ENCODE peak calls at places on chromosomes 7 and 10, in seven cellular contexts. J is lung, W is PC-3, P is HepG2, R is sigmoid colon, O is cardiac muscle cell, E is body of pancreas. D is an unnamed sample.

GRCh38 chr7:3154881-3155494 is 111.3 kb upstream of the CARD11 start:
- DNase-seq in O (peak; percentile 54), E (peak; percentile 51), R (peak; percentile 60), J (no peak), P (peak; percentile 43), W (peak; percentile 72), D (no peak)

GRCh38 chr10:110416776-110417732 is 80.7 kb upstream of the DUSP5 start:
- DNase-seq in R (no peak), J (peak; percentile 51), W (peak; percentile 55), P (no peak), E (no peak), O (no peak), D (peak; percentile 62)

GRCh38 chr10:128816726-128817125 is 650.3 kb upstream of the MGMT start:
- DNase-seq in R (no peak), E (no peak), W (no peak), J (no peak), O (no peak), P (no peak), D (no peak)

GRCh38 chr10:62308101-62308500 is 39.5 kb upstream of the RTKN2 start:
- DNase-seq in W (no peak), J (no peak), O (no peak), E (no peak), P (no peak), R (no peak), D (no peak)

GRCh38 chr7:120988591-120989299 is at the start of gene CPED1:
- DNase-seq in W (peak; percentile 55), P (peak; percentile 20), E (peak; percentile 67), O (peak; percentile 72), J (peak; percentile 64), R (peak; percentile 91), D (peak; percentile 77)

GRCh38 chr10:115093286-115093775 is at the start of gene ATRNL1:
- DNase-seq in R (peak; percentile 65), W (no peak), J (no peak), P (no peak), E (peak; percentile 62), O (peak; percentile 74), D (peak; percentile 42)

GRCh38 chr7:27160546-27161213 is 4.2 kb upstream of the HOXA7 start:
- DNase-seq in R (peak; percentile 94), O (peak; percentile 86), E (peak; percentile 90), P (peak; percentile 62), J (peak; percentile 86), W (peak; percentile 87), D (peak; percentile 76)

GRCh38 chr10:94092848-94093247 is 99.1 kb downstream of the PLCE1 start:
- DNase-seq in P (no peak), R (no peak), E (peak; percentile 12), J (no peak), W (peak; percentile 10), O (no peak), D (no peak)

GRCh38 chr7:142405122-142405765 is 147.4 kb upstream of the PRSS58 start:
- DNase-seq in R (no peak), J (no peak), E (no peak), O (no peak), P (no peak), W (no peak), D (peak; percentile 22)

GRCh38 chr7:12963435-12963834 is 276.0 kb downstream of the ARL4A start:
- DNase-seq in J (no peak), P (no peak), E (no peak), W (no peak), R (no peak), O (no peak), D (no peak)

GRCh38 chr7:44257618-44258422 is 57.0 kb downstream of the YKT6 start:
- DNase-seq in W (peak; percentile 78), P (peak; percentile 67), E (peak; percentile 46), R (no peak), J (peak; percentile 64), O (peak; percentile 94), D (peak; percentile 98)

GRCh38 chr7:154986200-154986599 is 16.7 kb downstream of the PAXIP1 start:
- DNase-seq in E (no peak), W (no peak), O (no peak), P (no peak), R (no peak), J (no peak), D (no peak)

GRCh38 chr7:101636822-101637623 is 7.9 kb upstream of the MYL10 start:
- DNase-seq in J (no peak), R (no peak), E (no peak), P (no peak), O (no peak), W (no peak), D (peak; percentile 55)

GRCh38 chr7:143043391-143043790 is 8.8 kb upstream of the OR6V1 start:
- DNase-seq in J (no peak), R (no peak), O (no peak), P (no peak), E (no peak), W (no peak), D (no peak)

GRCh38 chr7:17307558-17307957 is 9.1 kb downstream of the AHR start:
- DNase-seq in P (no peak), O (no peak), W (no peak), R (no peak), E (no peak), J (no peak), D (no peak)

GRCh38 chr7:117793496-117793895 is 79.7 kb downstream of the CTTNBP2 start:
- DNase-seq in W (no peak), R (no peak), O (no peak), E (no peak), P (no peak), J (no peak), D (no peak)

GRCh38 chr10:119807960-119808697 is 64.5 kb downstream of the MCMBP start:
- DNase-seq in P (no peak), J (no peak), W (no peak), E (no peak), O (no peak), R (no peak), D (no peak)

GRCh38 chr10:97335995-97336394 is 1.5 kb upstream of the FRAT2 start:
- DNase-seq in E (no peak), W (no peak), O (no peak), P (no peak), R (no peak), J (no peak), D (no peak)

GRCh38 chr10:48806282-48806681 is 121.6 kb downstream of the WDFY4 start:
- DNase-seq in J (no peak), O (no peak), R (no peak), P (no peak), E (no peak), W (no peak), D (no peak)

GRCh38 chr7:132488634-132489302 is 87.5 kb downstream of the PLXNA4 start:
- DNase-seq in R (no peak), W (no peak), E (peak; percentile 13), J (no peak), O (no peak), P (no peak), D (peak; percentile 4)

GRCh38 chr10:5447611-5448071 is 35.3 kb downstream of the NET1 start:
- DNase-seq in P (no peak), W (no peak), O (no peak), R (no peak), E (no peak), J (no peak), D (no peak)

DNA sequence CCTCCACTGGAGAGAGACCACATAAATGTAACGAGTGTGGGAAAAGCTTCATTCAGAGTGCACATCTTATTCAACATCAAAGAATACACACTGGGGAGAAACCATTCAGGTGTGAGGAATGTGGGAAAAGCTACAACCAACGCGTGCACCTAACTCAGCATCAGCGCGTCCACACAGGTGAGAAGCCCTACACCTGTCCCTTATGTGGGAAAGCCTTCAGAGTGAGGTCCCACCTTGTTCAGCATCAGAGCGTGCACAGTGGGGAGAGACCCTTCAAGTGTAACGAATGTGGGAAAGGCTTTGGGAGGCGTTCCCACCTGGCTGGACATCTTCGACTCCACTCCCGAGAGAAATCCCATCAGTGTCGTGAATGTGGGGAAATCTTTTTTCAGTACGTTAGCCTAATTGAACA is 20.6 kb downstream of the FAM200A start:
- DNase-seq in W (no peak), E (no peak), R (no peak), O (no peak), J (no peak), P (no peak), D (no peak)
- H3K9me3 ChIP-seq in W (peaks cover 22% of the 10 kb centered on the region), E (peaks cover 32% of the 10 kb centered on the region), R (peaks cover 16% of the 10 kb centered on the region), O (peaks cover 6% of the 10 kb centered on the region), J (peaks cover 15% of the 10 kb centered on the region), P (no peaks in the 10 kb centered on the region), D (peaks cover 19% of the 10 kb centered on the region)

GRCh38 chr10:44380829-44381600 is 3.9 kb downstream of the CXCL12 start:
- DNase-seq in O (no peak), W (no peak), P (no peak), E (peak; percentile 55), J (no peak), R (peak; percentile 46), D (no peak)
- H3K4me3 ChIP-seq in O (no peak overlapping the region), W (no peak overlapping the region), P (no peak overlapping the region), E (no peak overlapping the region), J (no peak overlapping the region), R (no peak overlapping the region), D (no peak overlapping the region)

GRCh38 chr10:30786131-30786530 is 156.6 kb upstream of the LYZL2 start:
- DNase-seq in W (peak; percentile 34), J (no peak), P (no peak), O (no peak), R (peak; percentile 61), E (no peak), D (peak; percentile 88)
- H3K9me3 ChIP-seq in W (no peaks in the 10 kb centered on the region), J (no peaks in the 10 kb centered on the region), P (no peaks in the 10 kb centered on the region), O (no peaks in the 10 kb centered on the region), R (no peaks in the 10 kb centered on the region), E (no peaks in the 10 kb centered on the region), D (no peaks in the 10 kb centered on the region)

DNA sequence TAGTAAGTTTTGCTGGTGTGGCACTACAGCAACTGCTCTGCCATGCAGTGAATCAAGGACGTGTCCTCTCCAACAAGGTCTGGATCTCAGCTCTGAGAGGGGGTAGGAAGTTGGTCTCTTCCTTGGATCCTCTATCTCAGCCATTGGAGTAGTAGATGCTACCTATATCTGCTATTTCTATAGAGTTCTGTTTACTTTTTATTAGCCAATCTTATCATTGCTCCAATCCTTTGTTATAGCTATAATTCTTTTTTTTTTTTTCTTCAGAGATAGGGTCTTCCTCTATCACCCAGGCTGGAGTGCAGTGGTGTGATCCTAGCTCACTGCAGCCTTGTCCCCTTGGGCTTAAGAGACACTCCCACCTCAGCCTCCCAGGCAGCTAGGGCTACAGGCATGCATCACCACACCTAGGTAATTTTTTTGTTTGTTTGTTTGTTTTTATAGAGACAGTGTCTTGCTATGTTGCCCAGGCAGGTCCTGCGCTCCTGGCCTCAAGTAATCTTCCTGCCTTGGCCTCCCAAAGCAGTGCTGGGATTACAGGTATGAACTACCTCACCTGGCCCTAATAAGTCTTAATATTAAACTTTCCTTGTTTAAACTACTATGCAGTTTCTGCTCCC is 155.3 kb upstream of the ASAH2 start:
- DNase-seq in J (no peak), E (no peak), R (no peak), O (no peak), W (no peak), P (no peak), D (no peak)
- H3K4me3 ChIP-seq in J (no peak overlapping the region), E (no peak overlapping the region), R (no peak overlapping the region), O (no peak overlapping the region), W (no peak overlapping the region), P (no peak overlapping the region), D (no peak overlapping the region)